ENCODE peak calls at places on chromosome 15, in six cellular contexts. L, Z, P, V, C and J are unnamed samples.

GRCh38 chr15:62021991-62022600 is 38.2 kb downstream of the VPS13C start:
- DNase-seq in L (no peak), Z (no peak), P (no peak), V (no peak), C (no peak), J (no peak)

GRCh38 chr15:96170616-96171270 is 159.8 kb upstream of the NR2F2 start:
- DNase-seq in L (no peak), Z (no peak), P (no peak), V (no peak), C (no peak), J (no peak)

GRCh38 chr15:97968380-97968779 is 7.9 kb downstream of the ARRDC4 start:
- DNase-seq in L (no peak), Z (no peak), P (peak), V (no peak), C (no peak), J (no peak)

GRCh38 chr15:25798207-25798931 is 64.8 kb downstream of the ATP10A start:
- DNase-seq in L (peak), Z (no peak), P (peak), V (no peak), C (no peak), J (no peak)

GRCh38 chr15:25736451-25736850 is 126.7 kb downstream of the ATP10A start:
- DNase-seq in L (no peak), Z (no peak), P (peak), V (no peak), C (no peak), J (no peak)

GRCh38 chr15:42141795-42142667 is 14.4 kb downstream of the PLA2G4F start:
- DNase-seq in L (no peak), Z (no peak), P (no peak), V (no peak), C (peak), J (no peak)

GRCh38 chr15:70299931-70300858 is 202.5 kb upstream of the TLE3 start:
- DNase-seq in L (no peak), Z (no peak), P (no peak), V (no peak), C (no peak), J (no peak)

GRCh38 chr15:36356978-36357582 is 222.3 kb upstream of the CDIN1 start:
- DNase-seq in L (no peak), Z (no peak), P (peak), V (no peak), C (no peak), J (no peak)

GRCh38 chr15:48554112-48554511 is 91.4 kb downstream of the FBN1 start:
- DNase-seq in L (no peak), Z (no peak), P (no peak), V (no peak), C (no peak), J (no peak)

GRCh38 chr15:60009581-60010379 is 5.7 kb downstream of the FOXB1 start:
- DNase-seq in L (no peak), Z (no peak), P (no peak), V (no peak), C (no peak), J (no peak)

GRCh38 chr15:55256281-55257013 is 33.2 kb downstream of the RAB27A start:
- DNase-seq in L (no peak), Z (no peak), P (peak), V (no peak), C (no peak), J (no peak)

GRCh38 chr15:95669146-95669922 is 661.2 kb upstream of the NR2F2 start:
- DNase-seq in L (no peak), Z (no peak), P (no peak), V (peak), C (no peak), J (no peak)

GRCh38 chr15:51887887-51888592 is 58.6 kb downstream of the TMOD3 start:
- DNase-seq in L (no peak), Z (no peak), P (no peak), V (no peak), C (no peak), J (no peak)
- H3K4me3 ChIP-seq in L (no peak), Z (no peak), P (no peak), V (no peak), C (no peak), J (no peak)

GRCh38 chr15:78872972-78873795 is 494 bp downstream of the MORF4L1 start:
- DNase-seq in L (no peak), Z (peak), P (peak), V (peak), C (peak), J (peak)
- TF ChIP-seq POLR2A in L (no peak), Z (peak), P (peak), V (no peak), C (peak), J (peak)

GRCh38 chr15:77631790-77632551 is 741 bp downstream of the LINGO1 start:
- DNase-seq in L (no peak), Z (no peak), P (no peak), V (no peak), C (no peak), J (no peak)

GRCh38 chr15:77629070-77630030 is 3.4 kb downstream of the LINGO1 start:
- DNase-seq in L (no peak), Z (no peak), P (no peak), V (no peak), C (no peak), J (no peak)

GRCh38 chr15:77630956-77631789 is 1.5 kb downstream of the LINGO1 start:
- DNase-seq in L (no peak), Z (no peak), P (no peak), V (no peak), C (no peak), J (no peak)

GRCh38 chr15:77628010-77628409 is 4.7 kb downstream of the LINGO1 start:
- DNase-seq in L (no peak), Z (no peak), P (no peak), V (no peak), C (no peak), J (no peak)

DNA sequence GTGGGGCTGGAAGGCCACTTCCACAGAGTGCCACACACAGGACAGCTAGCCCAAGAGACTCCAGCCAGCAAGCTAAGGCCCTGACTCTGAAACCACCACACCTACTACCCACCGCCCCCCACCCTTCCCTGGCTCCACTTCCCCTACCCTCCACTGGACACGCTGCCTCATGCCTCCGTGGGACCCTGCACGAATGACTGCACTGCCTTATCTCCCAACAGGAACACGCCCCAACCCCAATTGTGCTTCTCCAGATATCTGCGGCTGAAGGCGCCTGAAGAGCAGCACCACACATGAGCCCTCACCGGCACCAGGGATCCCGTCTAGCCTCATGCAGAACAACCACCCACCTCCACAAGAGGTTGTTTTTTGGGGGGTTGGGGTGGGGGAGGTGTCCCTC is 2.6 kb downstream of the LINGO1 start:
- DNase-seq in L (no peak), Z (no peak), P (no peak), V (no peak), C (no peak), J (no peak)
- H3K4me3 ChIP-seq in L (no peak), Z (no peak), P (no peak), V (no peak), C (no peak), J (no peak)

DNA sequence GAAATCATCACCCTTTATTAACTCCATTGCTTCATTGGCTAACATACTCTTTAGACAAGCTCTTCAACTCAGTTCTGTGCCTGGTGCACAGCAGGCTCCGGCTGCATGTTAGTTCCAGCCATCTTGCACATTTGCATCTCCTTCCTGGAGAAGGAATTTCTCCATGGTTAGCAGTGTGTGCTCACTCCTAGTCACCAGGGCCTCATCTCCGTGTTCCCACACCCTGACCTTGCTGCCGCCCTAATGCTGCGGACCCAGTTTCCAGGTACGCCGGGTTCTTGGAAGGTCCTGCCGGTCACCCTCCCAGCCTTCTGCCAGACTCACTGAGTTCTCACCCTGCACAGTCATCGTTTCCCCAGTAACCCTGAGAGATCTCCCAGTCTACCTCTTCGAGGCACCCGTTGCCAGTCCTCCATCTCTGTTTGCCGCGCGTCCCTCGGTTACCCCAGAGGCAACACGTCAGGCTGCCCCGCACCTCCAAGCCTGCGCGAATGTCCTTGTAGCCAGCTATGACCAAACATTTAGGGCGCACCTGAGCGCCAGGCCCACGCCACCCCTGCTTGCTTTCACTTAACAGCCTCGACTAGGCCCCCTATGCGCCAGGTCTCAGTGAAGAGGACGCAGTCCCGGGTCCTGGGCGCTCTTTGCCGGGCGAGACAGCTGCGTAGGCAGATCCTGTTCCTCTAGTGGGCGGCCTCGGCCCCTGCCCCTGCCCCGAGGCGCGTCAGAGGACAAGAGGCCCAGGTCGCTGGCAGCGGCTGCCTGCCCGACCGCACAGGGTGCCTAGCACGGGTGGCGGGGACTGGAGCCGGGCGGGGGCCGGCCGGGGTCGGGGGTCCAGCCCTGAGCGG is 744 bp upstream of the ZNF592 start:
- DNase-seq in L (peak), Z (peak), P (peak), V (peak), C (peak), J (peak)
- TF ChIP-seq POLR2A in L (no peak), Z (peak), P (no peak), V (no peak), C (no peak), J (no peak)

GRCh38 chr15:74460903-74461846 is at the start of gene UBL7:
- DNase-seq in L (peak), Z (peak), P (peak), V (peak), C (peak), J (peak)

GRCh38 chr15:74461847-74462511 is 1.0 kb upstream of the UBL7 start:
- DNase-seq in L (no peak), Z (no peak), P (no peak), V (no peak), C (no peak), J (no peak)

GRCh38 chr15:74464897-74465296 is 3.9 kb upstream of the UBL7 start:
- DNase-seq in L (no peak), Z (no peak), P (no peak), V (no peak), C (no peak), J (no peak)

GRCh38 chr15:74464216-74464615 is 3.3 kb upstream of the UBL7 start:
- DNase-seq in L (no peak), Z (no peak), P (no peak), V (no peak), C (no peak), J (no peak)

GRCh38 chr15:74463634-74464033 is 2.7 kb upstream of the UBL7 start:
- DNase-seq in L (no peak), Z (no peak), P (no peak), V (no peak), C (no peak), J (no peak)
- H3K4me3 ChIP-seq in L (no peak), Z (no peak), P (no peak), V (no peak), C (no peak), J (no peak)

GRCh38 chr15:74785716-74786032 is 3.8 kb downstream of the CSK start:
- DNase-seq in L (no peak), Z (no peak), P (no peak), V (no peak), C (peak), J (no peak)
- TF ChIP-seq POLR2A in L (no peak), Z (no peak), P (no peak), V (no peak), C (no peak), J (no peak)

DNA sequence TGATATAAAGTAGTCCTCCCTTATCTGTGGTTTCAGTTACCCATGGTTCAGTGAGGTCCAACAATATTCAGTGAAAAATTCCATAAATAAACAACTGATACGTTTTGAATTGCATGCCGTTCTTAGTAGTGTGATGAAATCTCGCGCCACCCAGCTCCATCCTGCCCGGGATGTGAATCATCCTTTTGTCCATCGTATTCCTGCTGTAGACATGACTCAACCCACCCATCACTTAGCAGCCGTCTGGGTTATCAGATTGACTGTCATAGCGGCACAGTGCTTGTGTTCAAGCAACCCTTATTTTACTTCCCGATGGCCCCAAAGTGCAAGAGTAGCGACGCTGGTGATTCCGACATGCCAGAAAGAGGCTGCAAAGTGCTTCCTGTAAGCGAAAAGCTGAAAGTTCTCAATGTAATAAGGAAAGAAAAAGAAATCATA is 48.0 kb upstream of the MEX3B start:
- DNase-seq in L (no peak), Z (no peak), P (peak), V (no peak), C (no peak), J (no peak)
- H3K4me3 ChIP-seq in L (no peak), Z (no peak), P (no peak), V (no peak), C (no peak), J (no peak)